ENCODE peak calls at places on chromosome 6, in four cellular contexts. B is ACHN, O is RWPE2, K is left lung. H is an unnamed sample.

GRCh38 chr6:22925920-22926587 is 356.7 kb downstream of the HDGFL1 start:
- DNase-seq in B (no peak), O (no peak), K (no peak), H (no peak)

GRCh38 chr6:1200706-1201105 is 111.2 kb upstream of the FOXQ1 start:
- DNase-seq in B (no peak), O (no peak), K (no peak), H (no peak)

GRCh38 chr6:113695506-113695905 is 161.6 kb upstream of the MARCKS start:
- DNase-seq in B (no peak), O (no peak), K (no peak), H (no peak)

GRCh38 chr6:81995548-81996289 is 243.2 kb upstream of the TENT5A start:
- DNase-seq in B (no peak), O (no peak), K (no peak), H (no peak)

GRCh38 chr6:83708546-83708969 is 343 bp downstream of the SNAP91 start:
- DNase-seq in B (no peak), O (no peak), K (peak), H (peak)

GRCh38 chr6:14175031-14175430 is 57.5 kb downstream of the CD83 start:
- DNase-seq in B (no peak), O (no peak), K (no peak), H (no peak)

GRCh38 chr6:27178001-27178730 is 69.3 kb upstream of the PRSS16 start:
- DNase-seq in B (peak), O (peak), K (no peak), H (no peak)

GRCh38 chr6:50610562-50610961 is 102.8 kb upstream of the TFAP2D start:
- DNase-seq in B (peak), O (no peak), K (no peak), H (no peak)

GRCh38 chr6:142372348-142372747 is 70.5 kb downstream of the ADGRG6 start:
- DNase-seq in B (peak), O (peak), K (no peak), H (no peak)

GRCh38 chr6:47579040-47579439 is 101.5 kb downstream of the CD2AP start:
- DNase-seq in B (no peak), O (no peak), K (no peak), H (no peak)

GRCh38 chr6:153702671-153703070 is 336.4 kb upstream of the OPRM1 start:
- DNase-seq in B (no peak), O (no peak), K (no peak), H (no peak)

GRCh38 chr6:170575250-170575649 is 9.2 kb downstream of the PDCD2 start:
- DNase-seq in B (peak), O (no peak), K (no peak), H (no peak)

GRCh38 chr6:57127763-57128162 is 37.8 kb downstream of the ZNF451 start:
- DNase-seq in B (no peak), O (no peak), K (no peak), H (no peak)

GRCh38 chr6:41184761-41185160 is 16.2 kb downstream of the TREML2 start:
- DNase-seq in B (no peak), O (no peak), K (no peak), H (no peak)

GRCh38 chr6:30231067-30231466 is 17.9 kb upstream of the TRIM26 start:
- DNase-seq in B (no peak), O (no peak), K (no peak), H (no peak)

GRCh38 chr6:16157909-16158308 is 29.0 kb downstream of the MYLIP start:
- DNase-seq in B (no peak), O (no peak), K (no peak), H (no peak)

GRCh38 chr6:422423-423061 is 31.0 kb downstream of the IRF4 start:
- DNase-seq in B (peak), O (no peak), K (no peak), H (no peak)

GRCh38 chr6:3612341-3613041 is 139.0 kb downstream of the PXDC1 start:
- DNase-seq in B (peak), O (no peak), K (no peak), H (no peak)

GRCh38 chr6:25181923-25182322 is 97.3 kb upstream of the CARMIL1 start:
- DNase-seq in B (peak), O (no peak), K (no peak), H (no peak)

GRCh38 chr6:83055366-83055964 is 10.2 kb downstream of the UBE3D start:
- DNase-seq in B (peak), O (no peak), K (no peak), H (no peak)

GRCh38 chr6:7052441-7052936 is 55.3 kb upstream of the RREB1 start:
- DNase-seq in B (peak), O (no peak), K (peak), H (peak)

GRCh38 chr6:101994521-101994920 is 601.0 kb downstream of the GRIK2 start:
- DNase-seq in B (no peak), O (no peak), K (no peak), H (no peak)

GRCh38 chr6:158027590-158028285 is 46.1 kb downstream of the SYNJ2 start:
- DNase-seq in B (peak), O (no peak), K (peak), H (peak)

GRCh38 chr6:90406142-90406794 is 109.6 kb upstream of the BACH2 start:
- DNase-seq in B (peak), O (no peak), K (no peak), H (no peak)